ENCODE peak calls at places on chromosomes 16 and 17, in seven cellular contexts. R is heart right ventricle; D is stimulated activated CD8-positive, alpha-beta memory T cell treated with anti-CD3 and anti-CD28 coated beads, Interleukin-7, amount 100 ng/mL, for 24 hours; Z is KG1; O is iPS DF 19.7; E is HTR-8/SVneo; U is WERI-Rb-1. X is an unnamed sample.

GRCh38 chr16:66639091-66639885 is 34.8 kb downstream of the CMTM3 start:
- DNase-seq in R (no peak), D (no peak), Z (no peak), O (no peak), E (no peak), U (no peak), X (no peak)

GRCh38 chr17:63137163-63137562 is 171.1 kb downstream of the TANC2 start:
- DNase-seq in R (no peak), D (no peak), Z (no peak), O (no peak), E (no peak), U (no peak), X (no peak)

GRCh38 chr17:49703557-49704277 is 4.0 kb downstream of the SLC35B1 start:
- DNase-seq in R (no peak), D (no peak), Z (no peak), O (no peak), E (peak; percentile 51), U (peak; percentile 50), X (no peak)

GRCh38 chr17:74921045-74921681 is 1.9 kb downstream of the USH1G start:
- DNase-seq in R (no peak), D (no peak), Z (no peak), O (no peak), E (no peak), U (no peak), X (no peak)

GRCh38 chr16:48231675-48232214 is 12.4 kb upstream of the LONP2 start:
- DNase-seq in R (no peak), D (no peak), Z (peak; percentile 8), O (peak; percentile 17), E (peak; percentile 32), U (peak; percentile 59), X (no peak)

GRCh38 chr17:56602292-56603130 is 9.0 kb downstream of the NOG start:
- DNase-seq in R (no peak), D (no peak), Z (no peak), O (no peak), E (no peak), U (peak; percentile 49), X (no peak)

GRCh38 chr17:77906377-77906871 is 52.1 kb upstream of the TNRC6C start:
- DNase-seq in R (no peak), D (no peak), Z (no peak), O (no peak), E (no peak), U (no peak), X (no peak)

GRCh38 chr17:4161179-4161559 is 18.2 kb downstream of the CYB5D2 start:
- DNase-seq in R (no peak), D (no peak), Z (no peak), O (no peak), E (peak; percentile 93), U (no peak), X (no peak)

GRCh38 chr16:64823676-64824075 is 298.2 kb downstream of the CDH11 start:
- DNase-seq in R (no peak), D (no peak), Z (no peak), O (peak; percentile 1), E (no peak), U (peak; percentile 17), X (no peak)

GRCh38 chr17:49692751-49693150 is 14.9 kb upstream of the SPOP start:
- DNase-seq in R (no peak), D (no peak), Z (no peak), O (no peak), E (no peak), U (no peak), X (no peak)

GRCh38 chr16:52366997-52367396 is 179.9 kb downstream of the TOX3 start:
- DNase-seq in R (no peak), D (no peak), Z (no peak), O (no peak), E (no peak), U (no peak), X (no peak)

GRCh38 chr17:55770220-55770870 is 19.5 kb downstream of the PCTP start:
- DNase-seq in R (no peak), D (no peak), Z (no peak), O (no peak), E (peak; percentile 79), U (no peak), X (no peak)

GRCh38 chr17:28474035-28474640 is 694 bp downstream of the SLC13A2 start:
- DNase-seq in R (no peak), D (no peak), Z (no peak), O (no peak), E (no peak), U (no peak), X (no peak)

GRCh38 chr17:57895382-57896060 is 45.7 kb upstream of the MRPS23 start:
- DNase-seq in R (peak; percentile 64), D (no peak), Z (no peak), O (no peak), E (no peak), U (no peak), X (no peak)

GRCh38 chr17:40597168-40598020 is 32.1 kb upstream of the CCR7 start:
- DNase-seq in R (no peak), D (no peak), Z (no peak), O (no peak), E (no peak), U (no peak), X (peak; percentile 57)

GRCh38 chr16:54519161-54519685 is 232.6 kb upstream of the IRX3 start:
- DNase-seq in R (no peak), D (no peak), Z (no peak), O (no peak), E (no peak), U (no peak), X (no peak)

GRCh38 chr17:63694229-63694973 is 5.5 kb downstream of the LIMD2 start:
- DNase-seq in R (no peak), D (no peak), Z (no peak), O (no peak), E (no peak), U (peak; percentile 96), X (no peak)

GRCh38 chr16:4679156-4679853 is 14.1 kb upstream of the NUDT16L1 start:
- DNase-seq in R (peak; percentile 59), D (no peak), Z (no peak), O (no peak), E (no peak), U (no peak), X (no peak)

GRCh38 chr16:77850637-77851330 is 62.4 kb downstream of the VAT1L start:
- DNase-seq in R (no peak), D (no peak), Z (no peak), O (no peak), E (no peak), U (no peak), X (no peak)

GRCh38 chr17:44968225-44969143 is at the start of gene C1QL1:
- DNase-seq in R (peak; percentile 94), D (peak; percentile 72), Z (peak; percentile 42), O (no peak), E (peak; percentile 98), U (peak; percentile 97), X (peak; percentile 94)

GRCh38 chr17:35341465-35341992 is 31.9 kb downstream of the SLFN11 start:
- DNase-seq in R (no peak), D (no peak), Z (no peak), O (no peak), E (no peak), U (no peak), X (no peak)

X was measured in esophagus muscularis mucosa.